ENCODE peak calls at places on chromosomes 12 and 14, in ten cellular contexts. One of them, this sample, is unnamed.

GRCh38 chr12:104460973-104461693 is 4.4 kb downstream of the CHST11 start:
- DNase-seq in astrocyte: no peak
- DNase-seq in NCI-H2171 treated with DMSO at 0.1 percent for 48 hours: no peak
- DNase-seq in stimulated activated CD8-positive, alpha-beta memory T cell treated with anti-CD3 and anti-CD28 coated beads, Interleukin-7, amount 100 ng/mL, for 4 hours: no peak
- DNase-seq in left ventricle myocardium superior: no peak
- DNase-seq in stimulated activated CD4-positive, alpha-beta T cell treated with anti-CD3 and anti-CD28 coated beads, Interleukin-2, amount 100 ng/mL, for 24 hours: no peak
- DNase-seq in G401: peak
- DNase-seq in GM20000: no peak
- DNase-seq in B cell: no peak
- DNase-seq in iPS-NIHi11: no peak
- DNase-seq in this sample: peak

GRCh38 chr14:53955671-53956426 is 776 bp downstream of the BMP4 start:
- DNase-seq in stimulated activated CD4-positive, alpha-beta T cell treated with anti-CD3 and anti-CD28 coated beads, Interleukin-2, amount 100 ng/mL, for 24 hours: peak
- DNase-seq in left ventricle myocardium superior: peak
- DNase-seq in astrocyte: peak
- DNase-seq in B cell: no peak
- DNase-seq in G401: no peak
- DNase-seq in iPS-NIHi11: no peak
- DNase-seq in NCI-H2171 treated with DMSO at 0.1 percent for 48 hours: peak
- DNase-seq in GM20000: peak
- DNase-seq in stimulated activated CD8-positive, alpha-beta memory T cell treated with anti-CD3 and anti-CD28 coated beads, Interleukin-7, amount 100 ng/mL, for 4 hours: no peak
- DNase-seq in this sample: peak

GRCh38 chr12:38465020-38465419 is 148.4 kb downstream of the ALG10B start:
- DNase-seq in astrocyte: no peak
- DNase-seq in GM20000: no peak
- DNase-seq in B cell: no peak
- DNase-seq in iPS-NIHi11: no peak
- DNase-seq in NCI-H2171 treated with DMSO at 0.1 percent for 48 hours: no peak
- DNase-seq in G401: no peak
- DNase-seq in stimulated activated CD8-positive, alpha-beta memory T cell treated with anti-CD3 and anti-CD28 coated beads, Interleukin-7, amount 100 ng/mL, for 4 hours: no peak
- DNase-seq in left ventricle myocardium superior: no peak
- DNase-seq in stimulated activated CD4-positive, alpha-beta T cell treated with anti-CD3 and anti-CD28 coated beads, Interleukin-2, amount 100 ng/mL, for 24 hours: no peak
- DNase-seq in this sample: no peak

GRCh38 chr12:130479401-130480125 is 141.9 kb downstream of the PIWIL1 start:
- DNase-seq in stimulated activated CD8-positive, alpha-beta memory T cell treated with anti-CD3 and anti-CD28 coated beads, Interleukin-7, amount 100 ng/mL, for 4 hours: no peak
- DNase-seq in iPS-NIHi11: no peak
- DNase-seq in NCI-H2171 treated with DMSO at 0.1 percent for 48 hours: no peak
- DNase-seq in left ventricle myocardium superior: no peak
- DNase-seq in G401: no peak
- DNase-seq in stimulated activated CD4-positive, alpha-beta T cell treated with anti-CD3 and anti-CD28 coated beads, Interleukin-2, amount 100 ng/mL, for 24 hours: no peak
- DNase-seq in astrocyte: no peak
- DNase-seq in GM20000: no peak
- DNase-seq in B cell: no peak
- DNase-seq in this sample: no peak

GRCh38 chr12:63206908-63207307 is 55.9 kb upstream of the AVPR1A start:
- DNase-seq in left ventricle myocardium superior: no peak
- DNase-seq in astrocyte: no peak
- DNase-seq in iPS-NIHi11: no peak
- DNase-seq in stimulated activated CD8-positive, alpha-beta memory T cell treated with anti-CD3 and anti-CD28 coated beads, Interleukin-7, amount 100 ng/mL, for 4 hours: no peak
- DNase-seq in B cell: no peak
- DNase-seq in NCI-H2171 treated with DMSO at 0.1 percent for 48 hours: no peak
- DNase-seq in G401: no peak
- DNase-seq in stimulated activated CD4-positive, alpha-beta T cell treated with anti-CD3 and anti-CD28 coated beads, Interleukin-2, amount 100 ng/mL, for 24 hours: no peak
- DNase-seq in GM20000: no peak
- DNase-seq in this sample: no peak

GRCh38 chr14:59332727-59333126 is 132.5 kb downstream of the GPR135 start:
- DNase-seq in GM20000: no peak
- DNase-seq in G401: no peak
- DNase-seq in left ventricle myocardium superior: no peak
- DNase-seq in stimulated activated CD4-positive, alpha-beta T cell treated with anti-CD3 and anti-CD28 coated beads, Interleukin-2, amount 100 ng/mL, for 24 hours: no peak
- DNase-seq in iPS-NIHi11: no peak
- DNase-seq in NCI-H2171 treated with DMSO at 0.1 percent for 48 hours: no peak
- DNase-seq in B cell: no peak
- DNase-seq in stimulated activated CD8-positive, alpha-beta memory T cell treated with anti-CD3 and anti-CD28 coated beads, Interleukin-7, amount 100 ng/mL, for 4 hours: no peak
- DNase-seq in astrocyte: peak
- DNase-seq in this sample: no peak

GRCh38 chr14:52876311-52876710 is 74.5 kb downstream of the FERMT2 start:
- DNase-seq in GM20000: no peak
- DNase-seq in astrocyte: peak
- DNase-seq in G401: no peak
- DNase-seq in B cell: no peak
- DNase-seq in NCI-H2171 treated with DMSO at 0.1 percent for 48 hours: no peak
- DNase-seq in iPS-NIHi11: no peak
- DNase-seq in left ventricle myocardium superior: no peak
- DNase-seq in stimulated activated CD4-positive, alpha-beta T cell treated with anti-CD3 and anti-CD28 coated beads, Interleukin-2, amount 100 ng/mL, for 24 hours: no peak
- DNase-seq in stimulated activated CD8-positive, alpha-beta memory T cell treated with anti-CD3 and anti-CD28 coated beads, Interleukin-7, amount 100 ng/mL, for 4 hours: no peak
- DNase-seq in this sample: no peak

GRCh38 chr14:90676859-90677258 is 139.4 kb downstream of the TTC7B start:
- DNase-seq in stimulated activated CD4-positive, alpha-beta T cell treated with anti-CD3 and anti-CD28 coated beads, Interleukin-2, amount 100 ng/mL, for 24 hours: no peak
- DNase-seq in astrocyte: peak
- DNase-seq in GM20000: no peak
- DNase-seq in B cell: no peak
- DNase-seq in iPS-NIHi11: no peak
- DNase-seq in G401: no peak
- DNase-seq in NCI-H2171 treated with DMSO at 0.1 percent for 48 hours: no peak
- DNase-seq in stimulated activated CD8-positive, alpha-beta memory T cell treated with anti-CD3 and anti-CD28 coated beads, Interleukin-7, amount 100 ng/mL, for 4 hours: no peak
- DNase-seq in left ventricle myocardium superior: no peak
- DNase-seq in this sample: no peak

GRCh38 chr14:36661506-36662257 is at the start of gene PAX9:
- DNase-seq in stimulated activated CD8-positive, alpha-beta memory T cell treated with anti-CD3 and anti-CD28 coated beads, Interleukin-7, amount 100 ng/mL, for 4 hours: no peak
- DNase-seq in stimulated activated CD4-positive, alpha-beta T cell treated with anti-CD3 and anti-CD28 coated beads, Interleukin-2, amount 100 ng/mL, for 24 hours: peak
- DNase-seq in iPS-NIHi11: peak
- DNase-seq in G401: no peak
- DNase-seq in B cell: no peak
- DNase-seq in NCI-H2171 treated with DMSO at 0.1 percent for 48 hours: peak
- DNase-seq in left ventricle myocardium superior: peak
- DNase-seq in astrocyte: peak
- DNase-seq in GM20000: peak
- DNase-seq in this sample: no peak

GRCh38 chr12:80226576-80226975 is 127.2 kb downstream of the OTOGL start:
- DNase-seq in NCI-H2171 treated with DMSO at 0.1 percent for 48 hours: no peak
- DNase-seq in B cell: no peak
- DNase-seq in stimulated activated CD8-positive, alpha-beta memory T cell treated with anti-CD3 and anti-CD28 coated beads, Interleukin-7, amount 100 ng/mL, for 4 hours: no peak
- DNase-seq in left ventricle myocardium superior: no peak
- DNase-seq in iPS-NIHi11: no peak
- DNase-seq in GM20000: no peak
- DNase-seq in G401: no peak
- DNase-seq in astrocyte: peak
- DNase-seq in stimulated activated CD4-positive, alpha-beta T cell treated with anti-CD3 and anti-CD28 coated beads, Interleukin-2, amount 100 ng/mL, for 24 hours: no peak
- DNase-seq in this sample: no peak